ENCODE peak calls at places on chromosome 5, in seven cellular contexts. One of them, this sample, is unnamed.

GRCh38 chr5:143402464-143403356 is 776 bp downstream of the NR3C1 start:
- DNase-seq in spleen: peak; percentile 95
- DNase-seq in AG04449: no peak
- DNase-seq in bronchial epithelial cell: peak; percentile 41
- DNase-seq in transverse colon: peak; percentile 62
- DNase-seq in cardiac fibroblast: peak; percentile 65
- DNase-seq in omental fat pad: peak; percentile 37
- DNase-seq in this sample: peak; percentile 86

GRCh38 chr5:178277346-178277745 is 44.7 kb upstream of the PHYKPL start:
- DNase-seq in bronchial epithelial cell: no peak
- DNase-seq in omental fat pad: no peak
- DNase-seq in spleen: no peak
- DNase-seq in transverse colon: no peak
- DNase-seq in AG04449: no peak
- DNase-seq in cardiac fibroblast: no peak
- DNase-seq in this sample: peak; percentile 38

GRCh38 chr5:147760086-147760485 is 22.4 kb downstream of the JAKMIP2 start:
- DNase-seq in bronchial epithelial cell: no peak
- DNase-seq in spleen: no peak
- DNase-seq in transverse colon: no peak
- DNase-seq in omental fat pad: no peak
- DNase-seq in AG04449: no peak
- DNase-seq in cardiac fibroblast: no peak
- DNase-seq in this sample: no peak

GRCh38 chr5:83069406-83069805 is 7.8 kb downstream of the TMEM167A start:
- DNase-seq in spleen: no peak
- DNase-seq in omental fat pad: no peak
- DNase-seq in transverse colon: no peak
- DNase-seq in cardiac fibroblast: peak; percentile 27
- DNase-seq in AG04449: no peak
- DNase-seq in bronchial epithelial cell: no peak
- DNase-seq in this sample: no peak

GRCh38 chr5:81853005-81853357 is 102.1 kb upstream of the SSBP2 start:
- DNase-seq in omental fat pad: no peak
- DNase-seq in bronchial epithelial cell: no peak
- DNase-seq in AG04449: no peak
- DNase-seq in cardiac fibroblast: no peak
- DNase-seq in transverse colon: no peak
- DNase-seq in spleen: no peak
- DNase-seq in this sample: no peak

GRCh38 chr5:172113036-172113435 is 75.0 kb downstream of the STK10 start:
- DNase-seq in transverse colon: peak; percentile 53
- DNase-seq in bronchial epithelial cell: no peak
- DNase-seq in AG04449: no peak
- DNase-seq in cardiac fibroblast: no peak
- DNase-seq in omental fat pad: no peak
- DNase-seq in spleen: peak; percentile 87
- DNase-seq in this sample: no peak

GRCh38 chr5:168314735-168315411 is 23.4 kb downstream of the WWC1 start:
- DNase-seq in AG04449: peak; percentile 94
- DNase-seq in transverse colon: peak; percentile 88
- DNase-seq in omental fat pad: peak; percentile 39
- DNase-seq in spleen: peak; percentile 59
- DNase-seq in bronchial epithelial cell: peak; percentile 97
- DNase-seq in cardiac fibroblast: peak; percentile 84
- DNase-seq in this sample: no peak

GRCh38 chr5:136905571-136905970 is 540.2 kb upstream of the TRPC7 start:
- DNase-seq in AG04449: no peak
- DNase-seq in spleen: no peak
- DNase-seq in transverse colon: no peak
- DNase-seq in cardiac fibroblast: no peak
- DNase-seq in bronchial epithelial cell: peak; percentile 17
- DNase-seq in omental fat pad: no peak
- DNase-seq in this sample: no peak

GRCh38 chr5:143717400-143717799 is 94.6 kb upstream of the HMHB1 start:
- DNase-seq in bronchial epithelial cell: peak; percentile 86
- DNase-seq in omental fat pad: no peak
- DNase-seq in AG04449: peak; percentile 79
- DNase-seq in spleen: no peak
- DNase-seq in cardiac fibroblast: peak; percentile 94
- DNase-seq in transverse colon: no peak
- DNase-seq in this sample: no peak

GRCh38 chr5:35811108-35811741 is 45.5 kb upstream of the IL7R start:
- DNase-seq in AG04449: no peak
- DNase-seq in omental fat pad: no peak
- DNase-seq in spleen: no peak
- DNase-seq in bronchial epithelial cell: no peak
- DNase-seq in cardiac fibroblast: no peak
- DNase-seq in transverse colon: no peak
- DNase-seq in this sample: no peak

GRCh38 chr5:166123698-166124097 is 2167.7 kb upstream of the WWC1 start:
- DNase-seq in omental fat pad: no peak
- DNase-seq in cardiac fibroblast: no peak
- DNase-seq in bronchial epithelial cell: no peak
- DNase-seq in spleen: no peak
- DNase-seq in AG04449: no peak
- DNase-seq in transverse colon: no peak
- DNase-seq in this sample: no peak

GRCh38 chr5:127705120-127705892 is 2.1 kb downstream of the CCDC192 start:
- DNase-seq in omental fat pad: peak; percentile 25
- DNase-seq in transverse colon: no peak
- DNase-seq in AG04449: no peak
- DNase-seq in bronchial epithelial cell: peak; percentile 62
- DNase-seq in cardiac fibroblast: peak; percentile 94
- DNase-seq in spleen: no peak
- DNase-seq in this sample: no peak

GRCh38 chr5:15013654-15014463 is 142.3 kb upstream of the ANKH start:
- DNase-seq in spleen: no peak
- DNase-seq in omental fat pad: no peak
- DNase-seq in AG04449: no peak
- DNase-seq in transverse colon: no peak
- DNase-seq in cardiac fibroblast: peak; percentile 85
- DNase-seq in bronchial epithelial cell: peak; percentile 72
- DNase-seq in this sample: no peak

GRCh38 chr5:30937070-30937469 is 256.4 kb upstream of the CDH6 start:
- DNase-seq in AG04449: no peak
- DNase-seq in spleen: no peak
- DNase-seq in cardiac fibroblast: no peak
- DNase-seq in transverse colon: no peak
- DNase-seq in omental fat pad: no peak
- DNase-seq in bronchial epithelial cell: no peak
- DNase-seq in this sample: no peak

GRCh38 chr5:36740259-36740898 is 134.0 kb downstream of the SLC1A3 start:
- DNase-seq in omental fat pad: no peak
- DNase-seq in cardiac fibroblast: peak; percentile 61
- DNase-seq in transverse colon: no peak
- DNase-seq in spleen: no peak
- DNase-seq in AG04449: no peak
- DNase-seq in bronchial epithelial cell: peak; percentile 50
- DNase-seq in this sample: no peak

GRCh38 chr5:8864053-8864452 is 681.8 kb downstream of the SEMA5A start:
- DNase-seq in spleen: no peak
- DNase-seq in omental fat pad: no peak
- DNase-seq in cardiac fibroblast: peak; percentile 60
- DNase-seq in transverse colon: no peak
- DNase-seq in AG04449: no peak
- DNase-seq in bronchial epithelial cell: peak; percentile 55
- DNase-seq in this sample: no peak

GRCh38 chr5:116756531-116756930 is 181.9 kb upstream of the SEMA6A start:
- DNase-seq in spleen: no peak
- DNase-seq in bronchial epithelial cell: no peak
- DNase-seq in transverse colon: no peak
- DNase-seq in omental fat pad: no peak
- DNase-seq in AG04449: no peak
- DNase-seq in cardiac fibroblast: no peak
- DNase-seq in this sample: no peak

GRCh38 chr5:113095831-113096230 is 119.2 kb downstream of the DCP2 start:
- DNase-seq in bronchial epithelial cell: no peak
- DNase-seq in transverse colon: no peak
- DNase-seq in spleen: no peak
- DNase-seq in cardiac fibroblast: no peak
- DNase-seq in omental fat pad: no peak
- DNase-seq in AG04449: no peak
- DNase-seq in this sample: no peak

GRCh38 chr5:125198270-125198974 is 452.0 kb upstream of the ZNF608 start:
- DNase-seq in bronchial epithelial cell: peak; percentile 23
- DNase-seq in omental fat pad: peak; percentile 39
- DNase-seq in spleen: no peak
- DNase-seq in transverse colon: peak; percentile 74
- DNase-seq in AG04449: peak; percentile 29
- DNase-seq in cardiac fibroblast: peak; percentile 66
- DNase-seq in this sample: no peak

GRCh38 chr5:152529456-152529855 is 124.4 kb upstream of the NMUR2 start:
- DNase-seq in omental fat pad: no peak
- DNase-seq in spleen: no peak
- DNase-seq in bronchial epithelial cell: no peak
- DNase-seq in transverse colon: no peak
- DNase-seq in AG04449: no peak
- DNase-seq in cardiac fibroblast: no peak
- DNase-seq in this sample: no peak

GRCh38 chr5:73532195-73532594 is 33.2 kb downstream of the ANKRA2 start:
- DNase-seq in spleen: no peak
- DNase-seq in AG04449: no peak
- DNase-seq in cardiac fibroblast: no peak
- DNase-seq in transverse colon: no peak
- DNase-seq in bronchial epithelial cell: no peak
- DNase-seq in omental fat pad: no peak
- DNase-seq in this sample: no peak

GRCh38 chr5:91007251-91007650 is 375.9 kb downstream of the ARRDC3 start:
- DNase-seq in transverse colon: no peak
- DNase-seq in bronchial epithelial cell: no peak
- DNase-seq in omental fat pad: no peak
- DNase-seq in cardiac fibroblast: no peak
- DNase-seq in AG04449: no peak
- DNase-seq in spleen: no peak
- DNase-seq in this sample: no peak

GRCh38 chr5:142095651-142096330 is 12.8 kb upstream of the NDFIP1 start:
- DNase-seq in omental fat pad: no peak
- DNase-seq in AG04449: no peak
- DNase-seq in transverse colon: peak; percentile 14
- DNase-seq in bronchial epithelial cell: peak; percentile 74
- DNase-seq in cardiac fibroblast: no peak
- DNase-seq in spleen: no peak
- DNase-seq in this sample: no peak

GRCh38 chr5:5270161-5270560 is 130.0 kb downstream of the ADAMTS16 start:
- DNase-seq in omental fat pad: no peak
- DNase-seq in transverse colon: no peak
- DNase-seq in AG04449: no peak
- DNase-seq in cardiac fibroblast: no peak
- DNase-seq in spleen: peak; percentile 63
- DNase-seq in bronchial epithelial cell: no peak
- DNase-seq in this sample: no peak

GRCh38 chr5:54942064-54942778 is 43.2 kb downstream of the ESM1 start:
- DNase-seq in spleen: no peak
- DNase-seq in omental fat pad: no peak
- DNase-seq in bronchial epithelial cell: no peak
- DNase-seq in AG04449: no peak
- DNase-seq in cardiac fibroblast: peak; percentile 63
- DNase-seq in transverse colon: no peak
- DNase-seq in this sample: no peak

GRCh38 chr5:7897014-7897600 is 28.2 kb downstream of the MTRR start:
- DNase-seq in bronchial epithelial cell: peak; percentile 37
- DNase-seq in spleen: no peak
- DNase-seq in AG04449: no peak
- DNase-seq in transverse colon: peak; percentile 11
- DNase-seq in omental fat pad: no peak
- DNase-seq in cardiac fibroblast: peak; percentile 43
- DNase-seq in this sample: no peak

GRCh38 chr5:158819840-158820620 is 279.7 kb downstream of the EBF1 start:
- DNase-seq in spleen: no peak
- DNase-seq in cardiac fibroblast: peak; percentile 76
- DNase-seq in AG04449: no peak
- DNase-seq in omental fat pad: no peak
- DNase-seq in bronchial epithelial cell: peak; percentile 67
- DNase-seq in transverse colon: no peak
- DNase-seq in this sample: no peak

DNA sequence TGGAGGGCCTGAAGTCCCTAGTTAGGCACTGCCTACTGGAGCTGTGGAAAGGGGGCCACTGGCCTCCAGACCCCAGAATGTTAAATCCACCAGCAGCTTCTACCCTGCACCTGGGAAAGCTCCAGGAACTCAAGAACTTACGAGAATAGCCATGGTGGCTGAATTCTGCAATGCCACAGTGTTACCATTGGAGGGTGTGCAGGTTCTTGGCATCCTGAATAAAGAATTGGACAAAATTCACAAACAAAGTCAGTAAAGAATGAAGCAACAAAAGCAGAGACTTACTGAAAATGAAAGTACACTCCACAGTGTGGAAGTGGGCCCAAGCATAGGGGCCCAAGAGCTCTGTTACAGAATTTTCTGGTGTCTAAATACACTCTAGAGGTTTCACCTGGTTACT is 107.0 kb downstream of the PRDM9 start:
- DNase-seq in omental fat pad: no peak
- DNase-seq in bronchial epithelial cell: peak; percentile 10
- DNase-seq in cardiac fibroblast: peak; percentile 2
- DNase-seq in transverse colon: no peak
- DNase-seq in AG04449: no peak
- DNase-seq in spleen: no peak
- DNase-seq in this sample: no peak
- TF ChIP-seq CTCF in omental fat pad: no peak
- TF ChIP-seq CTCF in bronchial epithelial cell: no peak
- TF ChIP-seq CTCF in cardiac fibroblast: no peak
- TF ChIP-seq CTCF in transverse colon: no peak
- TF ChIP-seq CTCF in AG04449: no peak
- TF ChIP-seq CTCF in spleen: no peak
- TF ChIP-seq CTCF in this sample: no peak

GRCh38 chr5:115349001-115349817 is 52.8 kb upstream of the CCDC112 start:
- DNase-seq in omental fat pad: no peak
- DNase-seq in bronchial epithelial cell: peak; percentile 88
- DNase-seq in transverse colon: peak; percentile 42
- DNase-seq in spleen: no peak
- DNase-seq in cardiac fibroblast: peak; percentile 93
- DNase-seq in AG04449: peak; percentile 59
- DNase-seq in this sample: no peak
- TF ChIP-seq CTCF in omental fat pad: no peak
- TF ChIP-seq CTCF in bronchial epithelial cell: no peak
- TF ChIP-seq CTCF in transverse colon: no peak
- TF ChIP-seq CTCF in spleen: no peak
- TF ChIP-seq CTCF in cardiac fibroblast: peak; percentile 5
- TF ChIP-seq CTCF in AG04449: no peak
- TF ChIP-seq CTCF in this sample: peak; percentile 58

GRCh38 chr5:103375356-103375755 is 116.8 kb downstream of the MACIR start:
- DNase-seq in omental fat pad: no peak
- DNase-seq in spleen: no peak
- DNase-seq in cardiac fibroblast: peak; percentile 32
- DNase-seq in bronchial epithelial cell: peak; percentile 5
- DNase-seq in transverse colon: no peak
- DNase-seq in AG04449: peak; percentile 65
- DNase-seq in this sample: no peak
- TF ChIP-seq CTCF in omental fat pad: no peak
- TF ChIP-seq CTCF in spleen: no peak
- TF ChIP-seq CTCF in cardiac fibroblast: no peak
- TF ChIP-seq CTCF in bronchial epithelial cell: peak; percentile 21
- TF ChIP-seq CTCF in transverse colon: no peak
- TF ChIP-seq CTCF in AG04449: no peak
- TF ChIP-seq CTCF in this sample: peak; percentile 54

DNA sequence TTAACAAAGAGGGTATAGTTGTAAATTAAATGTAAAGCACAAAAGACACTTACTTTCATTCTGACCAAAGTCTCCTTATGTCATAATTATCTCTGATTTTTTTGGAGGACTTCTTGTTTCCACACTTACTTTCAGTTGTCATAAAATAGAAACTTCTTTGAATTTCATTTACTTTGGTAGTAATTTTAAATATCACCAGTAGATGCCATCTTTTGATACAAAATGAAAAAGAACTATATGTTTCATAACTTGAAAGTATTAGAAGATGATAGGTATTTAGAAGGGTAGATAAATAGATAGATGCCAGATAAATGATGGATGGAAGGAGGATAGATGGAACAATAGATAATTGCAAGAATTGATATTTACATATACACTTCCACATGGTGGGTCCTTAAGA is 1865.3 kb upstream of the CDH9 start:
- DNase-seq in bronchial epithelial cell: no peak
- DNase-seq in spleen: no peak
- DNase-seq in cardiac fibroblast: no peak
- DNase-seq in transverse colon: no peak
- DNase-seq in omental fat pad: no peak
- DNase-seq in AG04449: no peak
- DNase-seq in this sample: no peak
- TF ChIP-seq CTCF in bronchial epithelial cell: no peak
- TF ChIP-seq CTCF in spleen: no peak
- TF ChIP-seq CTCF in cardiac fibroblast: no peak
- TF ChIP-seq CTCF in transverse colon: no peak
- TF ChIP-seq CTCF in omental fat pad: no peak
- TF ChIP-seq CTCF in AG04449: no peak
- TF ChIP-seq CTCF in this sample: peak; percentile 71